ENCODE peak calls at places on chromosome 11, in ten cellular contexts. X is esophagus squamous epithelium, T is AG09309, Z is spleen, N is fibroblast of mammary gland, F is fibroblast of lung, Y is neural progenitor cell, C is mesenchymal stem cell, U is psoas muscle, I is GM23248. M is an unnamed sample.
A peak's percentile ranks its signal among the peaks of the same experiment; 100 is the strongest.

GRCh38 chr11:119372260-119373058 is 9.0 kb downstream of the USP2 start:
- DNase-seq in X (no peak), T (no peak), Z (no peak), N (no peak), F (no peak), Y (no peak), C (no peak), U (peak; percentile 50), I (no peak), M (no peak)

GRCh38 chr11:976431-977160 is 50.9 kb downstream of the AP2A2 start:
- DNase-seq in X (no peak), T (no peak), Z (no peak), N (peak; percentile 71), F (peak; percentile 47), Y (no peak), C (no peak), U (no peak), I (peak; percentile 67), M (no peak)

GRCh38 chr11:132137981-132138313 is 767.5 kb downstream of the NTM start:
- DNase-seq in X (no peak), T (no peak), Z (no peak), N (no peak), F (no peak), Y (no peak), C (no peak), U (no peak), I (no peak), M (no peak)

GRCh38 chr11:35114901-35115687 is 23.9 kb upstream of the CD44 start:
- DNase-seq in X (no peak), T (no peak), Z (no peak), N (no peak), F (no peak), Y (peak; percentile 38), C (no peak), U (no peak), I (no peak), M (no peak)

GRCh38 chr11:68012843-68013610 is 2.9 kb downstream of the ALDH3B1 start:
- DNase-seq in X (no peak), T (peak; percentile 89), Z (no peak), N (peak; percentile 85), F (peak; percentile 93), Y (no peak), C (peak; percentile 93), U (no peak), I (peak; percentile 98), M (peak; percentile 49)

GRCh38 chr11:47056261-47056915 is 119.8 kb downstream of the CSTPP1 start:
- DNase-seq in X (no peak), T (peak; percentile 29), Z (no peak), N (peak; percentile 71), F (peak; percentile 87), Y (no peak), C (peak; percentile 91), U (no peak), I (peak; percentile 80), M (no peak)

GRCh38 chr11:66264893-66265292 is 3.5 kb upstream of the RAB1B start:
- DNase-seq in X (no peak), T (no peak), Z (peak; percentile 80), N (no peak), F (no peak), Y (peak; percentile 55), C (no peak), U (no peak), I (peak; percentile 25), M (no peak)

GRCh38 chr11:61871158-61871597 is 20.2 kb downstream of the FADS3 start:
- DNase-seq in X (no peak), T (peak; percentile 43), Z (peak; percentile 92), N (peak; percentile 71), F (peak; percentile 75), Y (peak; percentile 93), C (peak; percentile 83), U (peak; percentile 82), I (peak; percentile 93), M (peak; percentile 81)

GRCh38 chr11:103892603-103893002 is 143.8 kb upstream of the DDI1 start:
- DNase-seq in X (no peak), T (no peak), Z (no peak), N (peak; percentile 79), F (peak; percentile 25), Y (no peak), C (peak; percentile 75), U (no peak), I (peak; percentile 80), M (no peak)

GRCh38 chr11:8593935-8594909 is at the start of gene STK33:
- DNase-seq in X (no peak), T (no peak), Z (peak; percentile 91), N (peak; percentile 30), F (peak; percentile 40), Y (peak; percentile 93), C (peak; percentile 13), U (peak; percentile 41), I (peak; percentile 28), M (no peak)
- H3K4me3 ChIP-seq in X (peak within 1 kb of the TSS; percentile 54), T (peak within 1 kb of the TSS; percentile 26), Z (peak within 1 kb of the TSS; percentile 51), N (peak within 1 kb of the TSS; percentile 48), F (peak within 1 kb of the TSS; percentile 51), Y (peak within 1 kb of the TSS; percentile 70), C (peak within 1 kb of the TSS; percentile 78), U (peak within 1 kb of the TSS; percentile 70), I (peak within 1 kb of the TSS; percentile 52), M (peak within 1 kb of the TSS; percentile 38)

GRCh38 chr11:106128740-106129139 is 51.3 kb downstream of the AASDHPPT start:
- DNase-seq in X (no peak), T (no peak), Z (no peak), N (no peak), F (no peak), Y (no peak), C (no peak), U (no peak), I (no peak), M (no peak)
- H3K4me3 ChIP-seq in X (no peak overlapping the region), T (no peak overlapping the region), Z (no peak overlapping the region), N (no peak overlapping the region), F (no peak overlapping the region), Y (no peak overlapping the region), C (no peak overlapping the region), U (no peak overlapping the region), I (no peak overlapping the region), M (no peak overlapping the region)

DNA sequence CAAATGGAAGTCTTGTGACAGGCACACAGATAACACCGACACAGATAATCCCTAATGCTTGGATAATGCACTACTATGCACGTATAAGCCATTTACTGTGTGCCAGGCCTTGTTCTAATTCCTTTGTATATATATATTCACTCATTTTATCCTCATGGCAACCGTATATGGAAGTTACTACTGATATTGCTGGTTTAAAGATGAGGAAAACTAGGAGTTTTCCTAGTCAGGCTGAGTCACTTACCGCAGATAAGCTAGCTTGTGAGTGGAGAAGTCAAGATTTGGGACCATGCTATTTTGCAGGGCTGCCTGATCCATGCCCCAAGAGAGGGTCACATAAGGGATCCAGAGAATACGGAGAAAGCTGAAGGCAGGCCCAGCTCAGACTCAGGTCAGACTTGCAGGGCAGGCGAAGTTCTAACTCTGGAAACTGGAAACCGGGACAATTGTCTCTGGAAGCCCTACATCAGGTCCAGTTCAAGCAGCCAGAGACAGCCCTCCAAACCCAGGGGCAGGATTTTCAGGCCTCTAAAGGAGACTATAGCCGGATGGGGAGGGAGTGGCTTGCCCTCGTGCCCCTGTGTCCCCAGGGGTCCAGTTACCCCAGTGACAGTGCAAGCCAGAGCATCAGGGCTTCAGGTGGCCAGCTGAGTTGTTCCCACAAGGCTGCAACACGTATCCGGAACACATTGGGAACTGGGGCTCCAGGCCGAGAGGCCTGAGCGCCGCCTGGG is 534.8 kb downstream of the INSC start:
- DNase-seq in X (no peak), T (no peak), Z (no peak), N (no peak), F (no peak), Y (no peak), C (peak; percentile 73), U (no peak), I (no peak), M (no peak)
- H3K4me3 ChIP-seq in X (no peak overlapping the region), T (no peak overlapping the region), Z (peak overlapping the region; percentile 33), N (no peak overlapping the region), F (no peak overlapping the region), Y (no peak overlapping the region), C (no peak overlapping the region), U (no peak overlapping the region), I (no peak overlapping the region), M (no peak overlapping the region)

GRCh38 chr11:32440372-32440888 is 5.1 kb upstream of the WT1 start:
- DNase-seq in X (no peak), T (no peak), Z (no peak), N (no peak), F (no peak), Y (no peak), C (no peak), U (no peak), I (no peak), M (no peak)

GRCh38 chr11:32438883-32439487 is 3.6 kb upstream of the WT1 start:
- DNase-seq in X (no peak), T (no peak), Z (peak; percentile 71), N (no peak), F (no peak), Y (peak; percentile 66), C (peak; percentile 37), U (no peak), I (no peak), M (no peak)

GRCh38 chr11:32440920-32441319 is 5.6 kb upstream of the WT1 start:
- DNase-seq in X (no peak), T (no peak), Z (no peak), N (no peak), F (no peak), Y (peak; percentile 57), C (no peak), U (no peak), I (no peak), M (no peak)

GRCh38 chr11:32438346-32438882 is 3.1 kb upstream of the WT1 start:
- DNase-seq in X (no peak), T (no peak), Z (no peak), N (no peak), F (no peak), Y (peak; percentile 45), C (no peak), U (no peak), I (no peak), M (no peak)

DNA sequence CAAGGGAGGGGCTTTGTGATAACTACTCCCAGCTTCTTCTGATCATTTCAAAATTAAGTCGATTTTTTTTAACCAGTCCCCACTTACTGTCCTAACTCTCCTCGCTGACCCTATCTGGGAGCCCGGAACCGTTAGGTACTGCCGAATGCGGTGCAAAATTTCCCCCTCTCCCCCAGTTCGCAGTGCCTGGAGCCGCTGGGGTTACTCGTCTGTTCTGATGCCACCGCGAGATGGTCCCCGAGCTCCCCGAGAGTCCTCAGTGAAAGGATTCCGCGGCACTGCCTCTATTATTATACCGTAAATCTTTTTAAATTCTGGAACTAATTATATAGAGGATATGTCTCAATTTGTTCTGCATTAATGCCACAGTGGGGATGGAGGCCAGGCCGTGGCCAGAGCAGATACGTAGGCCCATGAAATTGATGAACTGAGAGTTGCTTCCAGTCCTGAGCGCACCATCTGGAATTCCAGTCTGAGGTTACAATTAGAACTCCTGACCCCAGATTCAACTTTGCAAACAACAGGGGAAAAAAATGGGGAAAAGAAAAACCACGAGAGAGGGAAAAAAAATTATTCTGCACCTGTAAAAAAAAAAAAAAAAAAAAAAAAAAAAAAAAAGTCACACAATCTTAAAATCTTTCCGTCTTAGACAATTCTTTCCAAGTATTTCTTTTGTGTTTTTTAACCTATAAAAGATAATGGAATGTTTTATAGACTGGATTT is 4.3 kb upstream of the WT1 start:
- DNase-seq in X (no peak), T (no peak), Z (no peak), N (no peak), F (no peak), Y (peak; percentile 46), C (no peak), U (no peak), I (no peak), M (no peak)
- H3K4me3 ChIP-seq in X (no peak overlapping the region), T (no peak overlapping the region), Z (no peak overlapping the region), N (no peak overlapping the region), F (no peak overlapping the region), Y (no peak overlapping the region), C (no peak overlapping the region), U (no peak overlapping the region), I (no peak overlapping the region), M (no peak overlapping the region)

GRCh38 chr11:43944761-43945311 is 2.4 kb downstream of the C11orf96 start:
- DNase-seq in X (no peak), T (no peak), Z (peak; percentile 91), N (no peak), F (no peak), Y (peak; percentile 58), C (peak; percentile 75), U (peak; percentile 77), I (peak; percentile 42), M (peak; percentile 75)
- H3K4me3 ChIP-seq in X (peak overlapping the region; percentile 68), T (no peak overlapping the region), Z (peak overlapping the region; percentile 53), N (no peak overlapping the region), F (no peak overlapping the region), Y (peak overlapping the region; percentile 76), C (no peak overlapping the region), U (peak overlapping the region; percentile 83), I (no peak overlapping the region), M (peak overlapping the region; percentile 71)

M was measured in tibial nerve.